ENCODE peak calls at places on chromosome 12, in four cellular contexts. E is HEK293T, P is GM12878, Z is HepG2. I is an unnamed sample.

GRCh38 chr12:121181181-121181580 is 28.7 kb upstream of the P2RX4 start:
- DNase-seq in E (no peak), P (no peak), Z (no peak), I (no peak)

GRCh38 chr12:3365416-3366385 is 125.3 kb upstream of the PRMT8 start:
- DNase-seq in E (peak), P (no peak), Z (no peak), I (peak)

GRCh38 chr12:68612245-68612644 is 1.5 kb downstream of the RAP1B start:
- DNase-seq in E (no peak), P (no peak), Z (no peak), I (peak)

GRCh38 chr12:65532744-65533143 is 254.3 kb downstream of the MSRB3 start:
- DNase-seq in E (peak), P (no peak), Z (peak), I (no peak)

GRCh38 chr12:123494124-123494843 is 36.3 kb downstream of the SNRNP35 start:
- DNase-seq in E (no peak), P (no peak), Z (no peak), I (no peak)

GRCh38 chr12:131795688-131796410 is 32.3 kb upstream of the MMP17 start:
- DNase-seq in E (no peak), P (no peak), Z (no peak), I (no peak)

GRCh38 chr12:1805441-1806081 is 14.8 kb upstream of the LRTM2 start:
- DNase-seq in E (no peak), P (no peak), Z (no peak), I (no peak)

GRCh38 chr12:70971395-70971794 is 50.9 kb upstream of the PTPRR start:
- DNase-seq in E (no peak), P (no peak), Z (no peak), I (no peak)

GRCh38 chr12:123935956-123936355 is 36.7 kb downstream of the CCDC92 start:
- DNase-seq in E (no peak), P (no peak), Z (no peak), I (no peak)

GRCh38 chr12:5889381-5890047 is 55.5 kb downstream of the ANO2 start:
- DNase-seq in E (peak), P (no peak), Z (peak), I (peak)

GRCh38 chr12:9103050-9103854 is 12.5 kb downstream of the A2M start:
- DNase-seq in E (no peak), P (no peak), Z (no peak), I (no peak)

GRCh38 chr12:43551971-43552559 is at the start of gene ADAMTS20:
- DNase-seq in E (peak), P (no peak), Z (no peak), I (peak)

GRCh38 chr12:92080390-92081285 is 65.0 kb downstream of the BTG1 start:
- DNase-seq in E (peak), P (no peak), Z (no peak), I (no peak)

DNA sequence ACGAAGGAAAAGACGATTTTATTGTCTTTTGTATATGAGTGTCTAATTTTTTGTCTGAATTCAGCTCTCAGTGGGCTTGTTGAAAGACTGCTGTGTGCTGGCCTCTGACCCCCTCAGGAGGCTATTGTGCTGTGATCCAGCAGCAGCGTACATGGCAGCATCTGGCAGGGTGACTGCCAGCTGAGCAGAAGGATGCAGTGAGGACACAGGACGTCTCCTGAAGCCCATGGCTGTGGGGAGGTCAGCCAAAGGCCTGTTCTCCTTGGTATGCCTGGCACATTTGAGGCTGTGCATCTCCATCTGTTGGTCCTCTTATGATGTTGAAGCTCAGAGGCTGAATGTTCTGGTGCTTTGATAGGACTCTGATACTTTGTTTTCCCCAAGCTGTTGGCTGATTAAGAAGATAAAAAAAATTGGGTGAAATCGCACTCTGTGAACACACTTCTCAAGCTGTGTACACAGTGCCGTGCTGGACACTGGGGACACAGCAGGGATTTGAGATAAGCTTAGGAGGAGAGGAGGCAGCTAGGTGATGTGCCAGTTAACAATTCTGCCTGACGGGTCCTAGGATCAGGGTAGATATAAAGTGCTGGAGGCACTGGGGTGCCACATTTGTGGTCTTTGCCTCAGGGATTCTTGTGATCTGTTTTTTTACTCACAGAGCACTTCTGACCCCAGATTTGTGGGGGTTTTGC is 37.5 kb downstream of the EID3 start:
- DNase-seq in E (no peak), P (no peak), Z (no peak), I (no peak)
- TF ChIP-seq FOXK2 in E (no peak), P (no peak), Z (no peak), I (no peak)

GRCh38 chr12:57018906-57019305 is 2.6 kb upstream of the TAC3 start:
- DNase-seq in E (no peak), P (no peak), Z (no peak), I (no peak)
- TF ChIP-seq FOXK2 in E (no peak), P (no peak), Z (no peak), I (no peak)

DNA sequence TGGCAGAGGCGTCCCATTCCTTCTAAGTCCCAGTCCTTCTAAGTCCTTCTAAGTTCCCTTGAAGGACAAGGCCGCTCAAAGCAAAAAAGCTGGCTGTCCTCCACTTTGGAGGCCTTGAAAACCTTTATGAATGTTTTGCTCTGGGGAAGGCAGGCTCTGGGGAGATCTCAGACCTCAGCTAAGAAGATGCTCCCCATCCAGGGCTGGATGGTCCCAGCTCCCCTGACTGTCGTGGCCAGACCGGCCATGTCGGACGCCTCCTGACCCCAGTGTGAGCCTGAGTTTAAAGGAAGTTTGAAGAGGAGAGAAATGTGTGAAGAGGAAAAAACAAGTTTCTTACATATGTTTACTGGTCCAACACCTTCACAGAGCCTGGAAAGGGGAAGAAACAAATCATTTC is 5.9 kb downstream of the KRT84 start:
- DNase-seq in E (no peak), P (no peak), Z (no peak), I (no peak)
- TF ChIP-seq FOXK2 in E (no peak), P (no peak), Z (no peak), I (no peak)

DNA sequence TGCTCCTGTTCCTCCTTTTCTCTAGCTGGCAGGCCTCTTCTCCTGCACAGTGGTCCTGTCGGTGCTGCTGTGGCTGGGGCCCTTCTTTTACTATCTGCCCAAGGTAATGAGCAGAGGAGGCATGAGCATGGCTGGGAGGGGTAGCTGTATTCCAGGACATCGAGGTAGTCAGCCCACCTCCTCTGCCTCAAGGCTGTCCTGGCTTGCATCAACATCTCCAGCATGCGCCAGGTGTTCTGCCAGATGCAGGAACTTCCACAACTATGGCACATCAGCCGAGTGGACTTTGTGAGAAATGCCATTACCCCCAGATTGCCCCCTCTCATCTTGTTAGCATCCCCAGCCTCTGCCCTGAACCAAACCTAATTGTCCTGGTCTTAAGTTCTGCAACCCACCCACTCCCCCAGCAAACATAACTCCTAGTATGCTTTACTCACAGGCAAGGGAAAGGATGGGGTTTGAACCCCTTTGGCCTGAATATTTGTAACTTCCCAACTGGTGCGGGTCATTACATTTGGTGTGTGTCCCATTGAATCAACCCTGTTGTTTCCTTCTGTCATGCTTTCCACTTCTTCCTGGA is 9.1 kb downstream of the B4GALNT1 start:
- DNase-seq in E (no peak), P (no peak), Z (no peak), I (no peak)
- TF ChIP-seq FOXK2 in E (no peak), P (no peak), Z (no peak), I (no peak)

GRCh38 chr12:54393743-54394142 is 9.2 kb upstream of the ZNF385A start:
- DNase-seq in E (no peak), P (no peak), Z (no peak), I (no peak)

GRCh38 chr12:54392485-54393349 is 8.2 kb upstream of the ZNF385A start:
- DNase-seq in E (no peak), P (no peak), Z (no peak), I (peak)

GRCh38 chr12:54394986-54395385 is 10.5 kb upstream of the ZNF385A start:
- DNase-seq in E (no peak), P (no peak), Z (no peak), I (no peak)

GRCh38 chr12:54394281-54394719 is 9.8 kb upstream of the ZNF385A start:
- DNase-seq in E (peak), P (no peak), Z (peak), I (peak)

DNA sequence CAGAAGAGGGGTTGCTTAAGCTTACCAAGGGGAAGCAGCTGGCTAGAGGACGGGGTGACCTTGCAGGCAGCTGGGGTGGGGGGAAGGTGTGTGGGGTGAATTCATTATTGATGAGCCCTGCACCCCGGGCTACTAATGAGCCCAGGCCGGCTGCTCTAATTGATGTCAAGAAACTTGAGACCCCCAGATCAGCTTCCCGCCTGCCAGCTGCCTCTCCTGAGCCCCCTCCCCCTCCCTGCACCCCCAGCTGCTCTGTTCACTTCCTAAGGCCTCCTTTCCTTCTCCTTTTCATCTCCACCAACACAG is 8.8 kb upstream of the ZNF385A start:
- DNase-seq in E (no peak), P (no peak), Z (no peak), I (no peak)
- TF ChIP-seq FOXK2 in E (no peak), P (no peak), Z (no peak), I (no peak)

DNA sequence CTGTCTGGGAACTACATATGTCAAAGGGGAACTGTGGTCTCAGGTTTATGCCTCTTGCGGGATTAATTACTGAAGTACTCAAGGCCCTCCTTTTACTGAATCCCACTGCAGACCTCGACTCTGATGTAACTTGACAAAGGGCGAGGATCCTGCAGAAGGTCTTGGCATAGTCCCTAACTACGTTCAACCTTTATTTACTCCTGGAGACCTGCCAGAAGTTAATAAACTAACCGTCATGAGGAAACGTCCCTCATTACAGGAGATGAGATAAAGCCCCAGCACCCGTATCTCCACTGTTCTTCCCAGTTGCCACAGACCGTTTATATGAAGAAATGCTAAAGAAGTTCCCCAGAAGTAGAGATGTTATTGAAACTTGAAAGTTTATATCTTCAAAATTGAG is 190.9 kb downstream of the ETV6 start:
- DNase-seq in E (no peak), P (no peak), Z (no peak), I (no peak)
- TF ChIP-seq FOXK2 in E (no peak), P (no peak), Z (no peak), I (no peak)

GRCh38 chr12:57844725-57845477 is 1.6 kb downstream of the CTDSP2 start:
- DNase-seq in E (no peak), P (no peak), Z (peak), I (peak)

GRCh38 chr12:57845478-57846284 is 848 bp downstream of the CTDSP2 start:
- DNase-seq in E (peak), P (no peak), Z (peak), I (peak)

GRCh38 chr12:57848208-57848607 is 1.7 kb upstream of the CTDSP2 start:
- DNase-seq in E (no peak), P (no peak), Z (no peak), I (no peak)

GRCh38 chr12:57846577-57847319 is at the start of gene CTDSP2:
- DNase-seq in E (peak), P (peak), Z (peak), I (peak)

GRCh38 chr12:57846285-57846576 is 298 bp downstream of the CTDSP2 start:
- DNase-seq in E (no peak), P (no peak), Z (no peak), I (no peak)
- TF ChIP-seq FOXK2 in E (no peak), P (no peak), Z (no peak), I (no peak)

GRCh38 chr12:468671-469389 is 9.1 kb downstream of the B4GALNT3 start:
- DNase-seq in E (no peak), P (no peak), Z (no peak), I (no peak)

GRCh38 chr12:467591-467990 is 7.9 kb downstream of the B4GALNT3 start:
- DNase-seq in E (no peak), P (no peak), Z (no peak), I (no peak)

GRCh38 chr12:464484-465267 is 4.9 kb downstream of the B4GALNT3 start:
- DNase-seq in E (no peak), P (no peak), Z (no peak), I (no peak)

GRCh38 chr12:466762-467161 is 7.0 kb downstream of the B4GALNT3 start:
- DNase-seq in E (no peak), P (no peak), Z (no peak), I (no peak)

GRCh38 chr12:466039-466438 is 6.3 kb downstream of the B4GALNT3 start:
- DNase-seq in E (no peak), P (no peak), Z (no peak), I (no peak)
- TF ChIP-seq FOXK2 in E (no peak), P (no peak), Z (no peak), I (no peak)

I was measured in K562.